ENCODE peak calls at places on chromosomes 11 and 22, in six cellular contexts. S, P, J, B, Z and O are unnamed samples.

GRCh38 chr11:132982769-132983168 is 549.5 kb downstream of the OPCML start:
- DNase-seq in S (no peak), P (no peak), J (no peak), B (no peak), Z (no peak), O (no peak)

GRCh38 chr11:116829525-116830183 is at the start of gene APOC3:
- DNase-seq in S (peak), P (no peak), J (no peak), B (peak), Z (no peak), O (no peak)

GRCh38 chr22:49958462-49958921 is 2.1 kb upstream of the PIM3 start:
- DNase-seq in S (no peak), P (no peak), J (no peak), B (no peak), Z (no peak), O (no peak)

GRCh38 chr22:17214416-17215043 is 4.7 kb downstream of the ADA2 start:
- DNase-seq in S (no peak), P (no peak), J (no peak), B (no peak), Z (no peak), O (no peak)

GRCh38 chr11:61023086-61024035 is 51.9 kb downstream of the CD6 start:
- DNase-seq in S (no peak), P (no peak), J (no peak), B (no peak), Z (no peak), O (no peak)

GRCh38 chr11:123307276-123307675 is 112.2 kb upstream of the CLMP start:
- DNase-seq in S (no peak), P (no peak), J (no peak), B (no peak), Z (no peak), O (no peak)

GRCh38 chr11:135073444-135073843 is 661.4 kb upstream of the B3GAT1 start:
- DNase-seq in S (no peak), P (no peak), J (no peak), B (no peak), Z (no peak), O (no peak)

GRCh38 chr11:87235366-87235765 is 197.6 kb downstream of the TMEM135 start:
- DNase-seq in S (no peak), P (no peak), J (no peak), B (no peak), Z (no peak), O (no peak)

GRCh38 chr11:41246399-41246745 is 213.1 kb downstream of the LRRC4C start:
- DNase-seq in S (no peak), P (no peak), J (no peak), B (no peak), Z (no peak), O (no peak)

GRCh38 chr22:42986115-42986514 is 28.8 kb downstream of the PACSIN2 start:
- DNase-seq in S (no peak), P (no peak), J (no peak), B (no peak), Z (no peak), O (no peak)

GRCh38 chr22:19117111-19117512 is 5.1 kb downstream of the DGCR2 start:
- DNase-seq in S (no peak), P (no peak), J (no peak), B (no peak), Z (no peak), O (no peak)
- TF ChIP-seq JUND in S (no peak), P (no peak), J (no peak), B (no peak), Z (no peak), O (no peak)

GRCh38 chr11:66559141-66559861 is 9.1 kb downstream of the CTSF start:
- DNase-seq in S (peak), P (no peak), J (peak), B (no peak), Z (no peak), O (no peak)
- TF ChIP-seq JUND in S (no peak), P (no peak), J (no peak), B (no peak), Z (no peak), O (no peak)

GRCh38 chr11:77418981-77419592 is 54.8 kb downstream of the PAK1 start:
- DNase-seq in S (no peak), P (no peak), J (no peak), B (no peak), Z (no peak), O (no peak)
- TF ChIP-seq JUND in S (no peak), P (no peak), J (no peak), B (no peak), Z (no peak), O (no peak)

GRCh38 chr11:66022401-66023185 is 3.7 kb downstream of the CATSPER1 start:
- DNase-seq in S (peak), P (no peak), J (peak), B (peak), Z (peak), O (peak)
- TF ChIP-seq JUND in S (no peak), P (no peak), J (no peak), B (no peak), Z (peak), O (no peak)

GRCh38 chr11:78815631-78816232 is 241.1 kb upstream of the NARS2 start:
- DNase-seq in S (no peak), P (no peak), J (no peak), B (no peak), Z (no peak), O (no peak)

GRCh38 chr11:78811622-78812021 is 237.0 kb upstream of the NARS2 start:
- DNase-seq in S (no peak), P (no peak), J (no peak), B (no peak), Z (no peak), O (no peak)

GRCh38 chr11:78809931-78810481 is 235.3 kb upstream of the NARS2 start:
- DNase-seq in S (peak), P (no peak), J (no peak), B (no peak), Z (no peak), O (no peak)

GRCh38 chr11:78810489-78811090 is 235.9 kb upstream of the NARS2 start:
- DNase-seq in S (no peak), P (no peak), J (no peak), B (no peak), Z (no peak), O (no peak)

GRCh38 chr11:78812513-78813293 is 238.0 kb upstream of the NARS2 start:
- DNase-seq in S (no peak), P (no peak), J (no peak), B (no peak), Z (no peak), O (no peak)
- TF ChIP-seq JUND in S (no peak), P (no peak), J (no peak), B (no peak), Z (peak), O (no peak)

DNA sequence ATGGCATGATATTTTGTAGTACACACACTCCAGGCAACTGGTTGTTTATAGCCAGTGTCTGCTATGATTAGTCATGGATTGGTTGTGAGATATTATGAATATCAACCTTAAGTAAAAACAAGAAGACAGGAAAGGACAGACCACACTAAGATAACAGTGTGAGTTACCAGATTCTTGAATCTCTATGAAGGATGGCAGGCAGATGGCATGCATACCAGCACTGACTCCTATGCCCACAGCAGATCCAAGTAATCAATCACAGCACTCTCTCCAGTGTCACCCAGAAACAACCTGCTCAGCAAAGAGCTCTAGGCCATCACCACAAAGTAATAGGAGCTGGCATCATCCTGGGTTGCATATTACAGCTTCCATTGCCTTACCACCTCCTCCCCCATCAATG is 116.6 kb downstream of the GALNT18 start:
- DNase-seq in S (peak), P (no peak), J (no peak), B (no peak), Z (no peak), O (no peak)
- TF ChIP-seq JUND in S (no peak), P (no peak), J (no peak), B (no peak), Z (no peak), O (no peak)

GRCh38 chr22:29267462-29267857 is 321 bp downstream of the RHBDD3 start:
- DNase-seq in S (no peak), P (no peak), J (no peak), B (no peak), Z (no peak), O (no peak)

GRCh38 chr22:29265306-29265705 is 2.5 kb downstream of the RHBDD3 start:
- DNase-seq in S (no peak), P (no peak), J (no peak), B (no peak), Z (no peak), O (no peak)

GRCh38 chr22:29267858-29268510 is at the start of the genes EWSR1 and RHBDD3:
- DNase-seq in S (peak), P (peak), J (peak), B (peak), Z (peak), O (peak)

GRCh38 chr22:29265929-29266328 is 1.9 kb downstream of the RHBDD3 start:
- DNase-seq in S (peak), P (no peak), J (no peak), B (no peak), Z (no peak), O (no peak)

GRCh38 chr22:29266564-29267461 is 968 bp downstream of the RHBDD3 start:
- DNase-seq in S (peak), P (no peak), J (peak), B (no peak), Z (no peak), O (no peak)
- TF ChIP-seq JUND in S (no peak), P (no peak), J (no peak), B (no peak), Z (no peak), O (no peak)

DNA sequence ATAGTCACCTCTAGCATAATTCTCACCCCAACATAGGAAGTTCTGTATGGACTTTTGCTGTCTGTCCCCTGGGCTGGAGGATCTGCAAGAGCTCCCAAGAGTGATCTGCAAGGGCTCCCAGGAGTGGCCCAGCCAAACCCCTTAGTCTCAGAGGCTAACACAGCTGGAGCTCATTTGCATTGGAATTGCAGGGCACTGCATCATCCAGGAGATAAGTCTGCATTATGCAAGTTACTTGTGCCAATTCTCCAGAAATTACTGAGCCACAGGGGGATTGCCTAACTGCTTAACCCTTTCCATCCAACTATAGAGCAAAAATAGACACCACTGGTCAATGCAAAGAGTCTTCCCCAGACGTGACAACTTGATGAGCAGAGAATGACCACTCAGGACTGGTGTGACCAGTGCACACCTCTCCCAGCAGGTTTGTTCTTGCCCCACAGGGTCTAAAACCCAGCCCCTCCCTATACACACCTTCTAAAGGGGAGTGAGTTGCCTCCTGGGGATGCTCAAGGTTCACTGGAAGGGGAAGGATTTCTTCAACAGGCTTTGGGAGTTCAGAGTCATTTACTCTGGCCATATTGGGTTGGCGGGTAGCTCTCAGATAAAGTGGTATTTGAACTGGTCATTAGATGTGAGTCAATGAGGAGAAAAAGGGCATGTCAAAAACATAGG is 38.4 kb downstream of the POU2AF3 start:
- DNase-seq in S (no peak), P (no peak), J (no peak), B (peak), Z (no peak), O (peak)
- TF ChIP-seq JUND in S (no peak), P (no peak), J (no peak), B (no peak), Z (no peak), O (no peak)